ENCODE peak calls at places on chromosome 15, in ten cellular contexts. G is sigmoid colon; U is HL-60; T is stomach; W is CD8-positive, alpha-beta T cell; M is left ventricle myocardium inferior; Z is astrocyte; S is dorsolateral prefrontal cortex; C is IMR-90; V is PC-3. D is an unnamed sample.

GRCh38 chr15:51982013-51982769 is 10.6 kb upstream of the LEO1 start:
- DNase-seq in W (no peak), T (no peak), U (peak), M (no peak), C (peak), V (peak), G (no peak), Z (peak), S (no peak), D (peak)

GRCh38 chr15:50940506-50940905 is 32.0 kb downstream of the AP4E1 start:
- DNase-seq in V (peak), W (no peak), G (no peak), T (no peak), M (no peak), S (no peak), U (no peak), C (peak), Z (peak), D (no peak)

GRCh38 chr15:92288755-92289154 is 104.9 kb upstream of the ST8SIA2 start:
- DNase-seq in U (no peak), C (no peak), V (no peak), G (no peak), W (no peak), M (no peak), Z (no peak), T (no peak), S (no peak), D (no peak)

GRCh38 chr15:43799209-43799944 is 643 bp downstream of the SERINC4 start:
- DNase-seq in T (no peak), S (no peak), W (no peak), U (no peak), C (no peak), V (no peak), Z (no peak), G (no peak), M (no peak), D (no peak)

GRCh38 chr15:52518487-52518886 is 10.2 kb downstream of the MYO5A start:
- DNase-seq in C (peak), W (no peak), M (no peak), V (peak), G (no peak), Z (peak), T (no peak), U (no peak), S (no peak), D (no peak)

GRCh38 chr15:60957111-60957510 is 272.0 kb downstream of the RORA start:
- DNase-seq in S (no peak), G (no peak), C (no peak), Z (peak), M (no peak), W (no peak), V (no peak), U (no peak), T (no peak), D (no peak)

GRCh38 chr15:25415217-25415616 is 23.6 kb downstream of the UBE3A start:
- DNase-seq in M (no peak), Z (no peak), T (no peak), G (no peak), U (no peak), S (no peak), C (no peak), V (no peak), W (no peak), D (no peak)

GRCh38 chr15:24734391-24734790 is 58.8 kb downstream of the NPAP1 start:
- DNase-seq in Z (no peak), G (no peak), U (no peak), V (peak), S (no peak), C (no peak), T (no peak), M (no peak), W (no peak), D (no peak)

GRCh38 chr15:58546635-58547627 is 115.1 kb downstream of the LIPC start:
- DNase-seq in Z (peak), T (peak), M (peak), C (peak), S (no peak), W (no peak), U (no peak), V (peak), G (no peak), D (peak)

GRCh38 chr15:94485148-94485719 is 253.9 kb downstream of the MCTP2 start:
- DNase-seq in Z (no peak), V (no peak), U (no peak), G (no peak), T (no peak), C (no peak), M (no peak), W (no peak), S (no peak), D (no peak)

GRCh38 chr15:81373996-81374395 is at the start of gene TMC3:
- DNase-seq in T (no peak), V (no peak), G (no peak), S (peak), U (no peak), W (no peak), Z (peak), M (no peak), C (peak), D (no peak)

GRCh38 chr15:53811530-53811929 is 52.1 kb upstream of the WDR72 start:
- DNase-seq in C (no peak), Z (no peak), U (no peak), W (no peak), M (no peak), V (peak), S (no peak), T (no peak), G (no peak), D (no peak)

GRCh38 chr15:58931985-58932384 is 1.5 kb downstream of the SLTM start:
- DNase-seq in T (peak), C (peak), Z (peak), S (no peak), U (no peak), W (no peak), V (peak), G (no peak), M (no peak), D (no peak)

GRCh38 chr15:42137461-42138261 is 18.8 kb downstream of the PLA2G4F start:
- DNase-seq in G (peak), C (peak), Z (peak), S (no peak), M (no peak), U (no peak), V (peak), W (no peak), T (peak), D (peak)

GRCh38 chr15:70258369-70259029 is 160.8 kb upstream of the TLE3 start:
- DNase-seq in S (no peak), U (no peak), Z (peak), M (peak), C (no peak), W (peak), V (no peak), T (no peak), G (no peak), D (no peak)

GRCh38 chr15:92864127-92864814 is 35.9 kb upstream of the CHD2 start:
- DNase-seq in T (no peak), V (no peak), Z (no peak), U (no peak), S (no peak), C (no peak), M (no peak), W (no peak), G (no peak), D (no peak)

GRCh38 chr15:40031300-40031699 is 7.7 kb downstream of the SRP14 start:
- DNase-seq in U (no peak), C (no peak), T (no peak), S (no peak), G (no peak), Z (no peak), V (no peak), M (no peak), W (no peak), D (no peak)

GRCh38 chr15:94524565-94524964 is 293.2 kb downstream of the MCTP2 start:
- DNase-seq in W (no peak), C (no peak), M (no peak), G (no peak), V (no peak), T (no peak), Z (no peak), S (no peak), U (no peak), D (peak)

GRCh38 chr15:81642451-81642990 is 268.5 kb upstream of the TMC3 start:
- DNase-seq in M (no peak), S (no peak), W (no peak), Z (peak), U (no peak), T (no peak), V (no peak), G (no peak), C (peak), D (no peak)

GRCh38 chr15:70035719-70036077 is 62.0 kb downstream of the TLE3 start:
- DNase-seq in Z (no peak), G (peak), U (peak), M (no peak), C (no peak), V (no peak), S (no peak), T (no peak), W (no peak), D (no peak)

GRCh38 chr15:68620721-68621528 is 42.1 kb downstream of the CORO2B start:
- DNase-seq in C (peak), V (no peak), G (peak), S (peak), Z (peak), T (peak), M (peak), U (no peak), W (no peak), D (no peak)

GRCh38 chr15:92952451-92952850 is 52.3 kb downstream of the CHD2 start:
- DNase-seq in Z (no peak), U (no peak), T (no peak), G (no peak), M (no peak), C (no peak), V (no peak), W (no peak), S (peak), D (no peak)

GRCh38 chr15:81407151-81407550 is 33.1 kb upstream of the TMC3 start:
- DNase-seq in T (no peak), G (no peak), C (no peak), Z (no peak), U (no peak), V (no peak), M (no peak), S (no peak), W (no peak), D (no peak)

GRCh38 chr15:48541659-48542334 is 103.7 kb downstream of the FBN1 start:
- DNase-seq in C (peak), S (no peak), W (no peak), G (no peak), Z (peak), U (no peak), T (no peak), M (no peak), V (peak), D (peak)

GRCh38 chr15:48371961-48372360 is 40.7 kb downstream of the DUT start:
- DNase-seq in V (no peak), U (no peak), M (no peak), C (no peak), S (no peak), G (no peak), T (no peak), W (no peak), Z (no peak), D (no peak)

GRCh38 chr15:95713315-95713714 is 617.2 kb upstream of the NR2F2 start:
- DNase-seq in W (no peak), V (no peak), Z (no peak), U (no peak), G (no peak), M (no peak), S (no peak), T (no peak), C (no peak), D (no peak)

GRCh38 chr15:101615986-101616848 is 36.0 kb downstream of the TM2D3 start:
- DNase-seq in V (peak), U (no peak), Z (peak), W (no peak), T (peak), C (peak), M (peak), G (peak), S (no peak), D (peak)

GRCh38 chr15:80706161-80706560 is 11.1 kb downstream of the ABHD17C start:
- DNase-seq in Z (no peak), G (no peak), M (no peak), V (no peak), S (no peak), C (no peak), W (no peak), T (no peak), U (no peak), D (no peak)

GRCh38 chr15:39667382-39668127 is 86.7 kb downstream of the THBS1 start:
- DNase-seq in W (no peak), G (no peak), S (no peak), C (no peak), M (no peak), T (no peak), U (no peak), Z (no peak), V (no peak), D (no peak)

GRCh38 chr15:93028632-93029612 is 60.1 kb downstream of the RGMA start:
- DNase-seq in C (peak), U (peak), T (peak), W (no peak), G (peak), M (peak), V (peak), Z (peak), S (peak), D (peak)

GRCh38 chr15:34794590-34795206 is 651 bp downstream of the ACTC1 start:
- DNase-seq in T (no peak), C (no peak), W (no peak), U (no peak), M (no peak), Z (no peak), S (no peak), G (no peak), V (no peak), D (no peak)
- H3K27ac ChIP-seq in T (no peak), C (no peak), W (no peak), U (no peak), M (peak), Z (no peak), S (no peak), G (no peak), V (no peak), D (no peak)

GRCh38 chr15:89071471-89071870 is 16.8 kb upstream of the ABHD2 start:
- DNase-seq in W (no peak), S (no peak), V (no peak), C (no peak), Z (no peak), M (no peak), U (no peak), G (no peak), T (no peak), D (no peak)

GRCh38 chr15:89070197-89071124 is 17.8 kb upstream of the ABHD2 start:
- DNase-seq in V (no peak), U (peak), C (no peak), T (no peak), Z (no peak), G (no peak), M (no peak), S (no peak), W (no peak), D (no peak)

GRCh38 chr15:89068325-89068784 is 19.9 kb upstream of the ABHD2 start:
- DNase-seq in T (no peak), G (no peak), Z (peak), C (peak), U (peak), S (no peak), W (no peak), V (peak), M (no peak), D (peak)

GRCh38 chr15:89067751-89068150 is 20.5 kb upstream of the ABHD2 start:
- DNase-seq in W (no peak), Z (peak), S (no peak), C (peak), G (no peak), T (no peak), M (no peak), U (peak), V (no peak), D (no peak)

DNA sequence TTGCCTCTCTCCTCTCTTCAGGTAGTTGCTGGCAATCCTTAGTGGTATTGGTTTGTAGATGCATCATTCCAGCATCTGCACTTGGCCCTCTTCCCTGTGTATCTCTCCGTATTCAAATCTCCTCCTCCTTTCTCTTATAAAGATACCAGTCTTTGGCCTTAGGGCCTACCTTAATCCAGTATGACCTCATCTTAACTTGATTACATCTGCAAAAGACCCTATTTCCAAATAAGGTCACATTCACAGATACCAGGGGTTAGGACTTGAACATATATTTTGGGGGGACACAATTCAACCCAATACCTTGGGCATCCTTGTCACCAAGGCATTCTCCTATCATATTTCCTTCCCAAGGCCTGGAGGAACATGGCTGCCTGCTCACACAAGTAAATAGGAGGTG is 22.0 kb upstream of the ABHD2 start:
- DNase-seq in M (no peak), W (no peak), Z (no peak), S (no peak), T (no peak), V (no peak), G (no peak), U (no peak), C (no peak), D (no peak)
- TF ChIP-seq CTCF in M (no peak), W (no peak), Z (no peak), S (no peak), T (no peak), V (no peak), G (no peak), U (no peak), C (no peak), D (no peak)

GRCh38 chr15:98903377-98904018 is 104.1 kb downstream of the PGPEP1L start:
- DNase-seq in G (no peak), Z (peak), T (no peak), U (no peak), M (no peak), V (peak), S (no peak), W (no peak), C (peak), D (peak)

GRCh38 chr15:98906712-98907083 is 100.9 kb downstream of the PGPEP1L start:
- DNase-seq in V (peak), G (peak), S (no peak), W (no peak), C (peak), U (no peak), M (peak), T (peak), Z (peak), D (peak)

GRCh38 chr15:98907921-98908490 is 99.6 kb downstream of the PGPEP1L start:
- DNase-seq in G (no peak), T (no peak), C (no peak), M (no peak), S (no peak), V (no peak), W (no peak), Z (no peak), U (no peak), D (no peak)

GRCh38 chr15:98904466-98905048 is 103.0 kb downstream of the PGPEP1L start:
- DNase-seq in C (peak), W (no peak), S (peak), U (peak), Z (peak), T (no peak), V (peak), G (peak), M (no peak), D (peak)

DNA sequence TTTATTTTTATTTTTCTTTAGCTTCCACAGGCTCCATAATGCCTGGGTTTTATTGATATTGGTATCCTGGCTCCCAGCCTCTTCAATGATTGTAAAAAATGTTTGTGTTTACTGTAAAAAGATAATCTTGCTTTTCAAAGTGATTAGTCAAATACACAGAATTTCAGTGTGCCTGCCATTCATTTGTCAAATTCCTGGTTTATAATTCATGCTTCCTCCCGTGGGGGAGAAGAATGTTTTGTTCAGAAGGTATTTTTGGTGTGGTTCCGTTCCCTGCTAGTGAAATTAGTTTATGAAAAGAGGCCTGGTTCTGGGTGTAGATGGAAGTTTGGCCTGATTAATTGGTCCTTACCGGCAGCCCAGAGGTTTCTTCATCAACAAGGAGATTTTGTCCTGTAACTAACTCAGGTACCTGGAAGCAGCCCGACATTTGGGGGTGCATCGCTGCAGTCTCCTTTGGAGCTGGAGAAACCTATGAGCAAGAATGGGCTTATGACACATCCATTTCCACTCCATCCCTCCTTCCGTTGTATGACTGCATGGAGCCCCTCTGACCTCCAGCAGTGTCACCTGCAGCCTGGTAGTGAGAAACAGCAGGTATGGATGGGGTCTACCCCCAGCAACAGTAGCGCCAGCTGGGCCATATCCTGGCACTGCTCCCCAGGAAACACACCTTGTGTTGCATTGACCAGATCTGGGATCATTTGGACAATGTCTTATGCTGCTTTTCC is 101.4 kb downstream of the PGPEP1L start:
- DNase-seq in C (no peak), S (no peak), G (no peak), T (no peak), Z (peak), V (peak), U (no peak), M (no peak), W (no peak), D (peak)
- H3K27ac ChIP-seq in C (peak), S (no peak), G (no peak), T (peak), Z (peak), V (peak), U (no peak), M (peak), W (no peak), D (peak)

GRCh38 chr15:74037171-74038117 is 42.9 kb downstream of the PML start:
- DNase-seq in Z (no peak), M (no peak), V (no peak), W (no peak), C (no peak), G (no peak), U (no peak), S (no peak), T (no peak), D (no peak)
- TF ChIP-seq CTCF in Z (no peak), M (no peak), V (no peak), W (no peak), C (no peak), G (peak), U (no peak), S (no peak), T (no peak), D (no peak)

DNA sequence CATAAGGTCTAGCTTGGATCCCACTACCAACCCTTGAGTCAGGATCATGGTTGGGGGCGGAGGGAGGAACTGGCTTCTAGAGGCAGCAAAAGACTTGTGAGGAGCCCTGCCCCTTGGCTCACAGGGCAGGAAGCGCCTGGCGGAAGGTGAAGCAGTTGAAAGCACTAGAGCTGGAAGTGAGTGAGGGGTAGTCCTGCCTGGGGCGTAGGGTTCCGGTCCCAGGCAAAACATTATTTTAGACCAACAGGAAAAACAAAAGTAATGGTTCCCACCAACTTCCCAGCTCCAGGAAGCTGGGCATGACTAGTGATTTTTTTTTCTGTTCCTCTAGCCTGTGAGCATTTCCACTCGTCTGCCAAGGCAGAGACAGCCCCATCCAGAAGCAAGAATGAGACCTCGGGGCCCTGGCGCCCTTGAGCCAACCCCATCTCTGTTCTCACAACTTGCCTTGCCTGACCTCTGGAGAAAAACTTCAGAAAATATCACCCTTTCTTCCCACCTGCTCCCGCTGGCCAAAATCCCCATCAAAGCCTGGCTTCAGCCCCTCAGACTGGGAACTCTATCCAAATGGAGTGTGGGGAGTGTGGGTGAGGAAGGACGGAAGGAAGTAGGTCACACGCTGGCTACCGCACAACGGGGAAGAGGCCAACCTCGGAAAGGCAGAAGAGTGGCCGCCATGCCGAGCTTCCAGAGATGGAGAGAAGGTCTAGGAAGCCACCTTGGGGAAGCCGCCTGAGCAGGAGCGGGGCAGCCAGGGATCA is 57.5 kb downstream of the RBPMS2 start:
- DNase-seq in C (no peak), Z (no peak), W (no peak), T (no peak), G (no peak), U (no peak), M (no peak), S (no peak), V (no peak), D (no peak)
- H3K27ac ChIP-seq in C (no peak), Z (no peak), W (no peak), T (peak), G (peak), U (no peak), M (peak), S (peak), V (no peak), D (no peak)

D was measured in RWPE1.